ENCODE peak calls at places on chromosomes 3 and 15, in nine cellular contexts. W, T, E, V, K, S, M, D and G are unnamed samples.

GRCh38 chr3:128491071-128491899 is 1.7 kb downstream of the GATA2 start:
- DNase-seq in S (no peak), T (peak; percentile 48), W (no peak), E (no peak), D (no peak), V (no peak), M (no peak), K (peak; percentile 52), G (no peak)

GRCh38 chr3:49733551-49733950 is 9.8 kb upstream of the GMPPB start:
- DNase-seq in E (no peak), W (no peak), T (no peak), S (no peak), K (no peak), M (no peak), D (no peak), V (no peak), G (peak; percentile 5)

GRCh38 chr3:122785231-122785630 is 8.4 kb downstream of the HSPBAP1 start:
- DNase-seq in S (no peak), T (no peak), E (no peak), K (no peak), W (no peak), V (no peak), D (no peak), M (no peak), G (no peak)

GRCh38 chr3:22729981-22730380 is 473.1 kb upstream of the UBE2E2 start:
- DNase-seq in T (no peak), E (no peak), K (no peak), S (peak; percentile 8), W (no peak), M (no peak), V (peak; percentile 0), D (no peak), G (peak; percentile 19)

GRCh38 chr3:170751083-170751893 is 118.7 kb downstream of the RPL22L1 start:
- DNase-seq in S (peak; percentile 36), W (peak; percentile 60), D (no peak), T (peak; percentile 92), E (peak; percentile 76), V (peak; percentile 82), K (peak; percentile 82), M (no peak), G (peak; percentile 47)

GRCh38 chr15:31083394-31083790 is 18.1 kb downstream of the TRPM1 start:
- DNase-seq in M (peak; percentile 55), K (no peak), D (no peak), V (no peak), W (peak; percentile 76), E (peak; percentile 39), T (no peak), S (no peak), G (no peak)

GRCh38 chr3:51311055-51311454 is 74.0 kb upstream of the MANF start:
- DNase-seq in D (peak; percentile 17), K (no peak), V (peak; percentile 33), W (no peak), E (no peak), M (no peak), T (peak; percentile 23), S (peak; percentile 48), G (no peak)

GRCh38 chr3:136351351-136351750 is 101.2 kb downstream of the PCCB start:
- DNase-seq in V (peak; percentile 44), E (no peak), W (no peak), T (peak; percentile 58), K (no peak), S (no peak), D (no peak), M (no peak), G (no peak)

GRCh38 chr3:181940703-181941102 is 229.0 kb downstream of the SOX2 start:
- DNase-seq in T (no peak), E (no peak), D (no peak), V (no peak), S (no peak), K (no peak), W (no peak), M (no peak), G (no peak)

GRCh38 chr3:58403513-58404109 is 30.0 kb downstream of the PDHB start:
- DNase-seq in D (no peak), E (no peak), W (no peak), M (no peak), T (no peak), K (no peak), S (no peak), V (no peak), G (no peak)

GRCh38 chr3:51813539-51813938 is 34.5 kb upstream of the IQCF6 start:
- DNase-seq in T (no peak), D (no peak), K (peak; percentile 70), W (peak; percentile 30), E (peak; percentile 91), M (peak; percentile 61), V (no peak), S (no peak), G (no peak)

GRCh38 chr3:93843981-93844380 is 129.7 kb downstream of the PROS1 start:
- DNase-seq in T (peak; percentile 92), S (no peak), D (peak; percentile 13), K (no peak), W (no peak), M (no peak), E (no peak), V (peak; percentile 76), G (peak; percentile 18)

GRCh38 chr3:71543371-71544016 is 40.0 kb downstream of the FOXP1 start:
- DNase-seq in S (no peak), D (no peak), T (no peak), K (peak; percentile 47), V (no peak), M (no peak), E (no peak), W (no peak), G (no peak)

GRCh38 chr3:160141485-160142185 is 83.6 kb upstream of the C3orf80 start:
- DNase-seq in V (peak; percentile 51), D (no peak), E (no peak), M (no peak), S (no peak), K (no peak), W (no peak), T (no peak), G (no peak)

GRCh38 chr3:131374741-131375140 is 6.8 kb upstream of the NUDT16 start:
- DNase-seq in D (no peak), T (no peak), S (no peak), V (no peak), E (no peak), W (no peak), M (no peak), K (no peak), G (no peak)

GRCh38 chr3:43559961-43560360 is 61.9 kb downstream of the ANO10 start:
- DNase-seq in M (no peak), W (no peak), E (no peak), S (no peak), V (peak; percentile 9), K (no peak), D (no peak), T (no peak), G (no peak)

GRCh38 chr3:108298056-108298455 is 1.7 kb downstream of the HHLA2 start:
- DNase-seq in D (no peak), E (no peak), V (no peak), K (no peak), M (no peak), W (no peak), T (no peak), S (peak; percentile 32), G (no peak)

DNA sequence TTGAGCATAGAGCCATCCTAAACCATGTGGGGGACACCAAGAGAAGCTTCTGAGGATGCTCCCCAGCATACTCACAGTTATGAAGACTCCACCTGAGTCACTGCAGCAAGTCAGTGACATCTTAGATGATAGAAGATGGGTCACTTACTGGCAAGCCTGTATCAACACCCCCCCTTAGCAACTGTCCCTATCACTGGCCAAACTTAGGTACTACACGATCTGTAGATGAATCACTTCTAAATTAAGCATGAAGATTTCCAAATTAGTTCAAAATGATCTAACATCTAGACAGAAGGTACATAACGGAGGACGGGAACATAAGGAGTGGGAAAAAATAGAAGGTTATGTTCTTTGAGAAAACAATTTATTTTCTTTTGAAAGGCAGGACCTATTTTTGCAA is 13.2 kb upstream of the LMCD1 start:
- DNase-seq in T (peak; percentile 59), D (no peak), E (no peak), S (no peak), W (no peak), K (no peak), V (no peak), M (no peak), G (no peak)
- H3K9me3 ChIP-seq in T (no peaks in the 10 kb centered on the region), D (no peaks in the 10 kb centered on the region), E (no peaks in the 10 kb centered on the region), S (no peaks in the 10 kb centered on the region), W (no peaks in the 10 kb centered on the region), K (no peaks in the 10 kb centered on the region), V (peaks cover 5% of the 10 kb centered on the region), M (no peaks in the 10 kb centered on the region), G (no peaks in the 10 kb centered on the region)

DNA sequence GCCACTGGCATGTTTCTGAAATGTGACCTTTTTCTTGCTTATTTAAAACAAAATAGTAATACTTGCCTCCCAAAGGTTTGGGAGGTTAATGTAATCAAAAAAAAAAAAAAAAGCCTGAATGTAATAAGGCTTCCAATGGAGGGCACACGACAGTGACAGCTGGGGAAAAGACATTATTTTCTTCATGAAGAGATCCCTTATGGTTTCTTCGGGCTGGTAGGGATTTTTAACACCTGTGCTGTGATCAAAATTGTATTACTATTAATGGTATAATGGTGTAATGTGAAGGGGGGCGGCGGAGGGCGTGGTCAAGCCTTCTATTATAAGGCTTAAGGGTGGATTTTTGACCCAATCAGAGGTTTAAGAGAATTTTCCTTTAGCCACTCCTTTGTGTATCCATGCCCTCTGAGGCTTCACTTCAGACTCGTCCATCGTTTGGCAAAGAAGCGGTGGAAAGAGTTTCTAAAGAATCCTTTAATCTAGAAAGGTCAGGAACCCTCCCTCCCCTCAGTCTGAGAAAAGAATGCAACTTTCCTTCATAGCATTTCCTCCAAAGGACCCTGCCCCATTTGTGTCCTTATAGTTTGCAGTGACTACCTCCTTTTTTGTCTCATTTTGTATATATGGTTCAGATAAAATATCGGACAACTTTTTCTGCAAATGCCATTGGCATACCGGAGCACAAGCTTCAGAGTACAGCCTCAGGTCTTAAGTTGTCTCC is 89.5 kb upstream of the CHD2 start:
- DNase-seq in T (peak; percentile 82), V (peak; percentile 78), E (peak; percentile 88), S (peak; percentile 52), W (no peak), K (peak; percentile 93), M (peak; percentile 91), D (no peak), G (peak; percentile 77)
- H3K4me1 ChIP-seq in T (peaks cover 3% of the 10 kb centered on the region), V (peaks cover 7% of the 10 kb centered on the region), E (peaks cover 25% of the 10 kb centered on the region), S (peaks cover 34% of the 10 kb centered on the region), W (peaks cover 24% of the 10 kb centered on the region), K (no peaks in the 10 kb centered on the region), M (peaks cover 48% of the 10 kb centered on the region), D (peaks cover 30% of the 10 kb centered on the region), G (peaks cover 16% of the 10 kb centered on the region)

GRCh38 chr3:7263347-7264195 is 402.7 kb downstream of the GRM7 start:
- DNase-seq in V (no peak), D (no peak), S (no peak), K (peak; percentile 38), T (no peak), W (no peak), E (no peak), M (peak; percentile 30), G (no peak)

GRCh38 chr3:7260975-7261374 is 400.1 kb downstream of the GRM7 start:
- DNase-seq in D (no peak), T (no peak), S (no peak), V (no peak), M (no peak), E (no peak), K (no peak), W (no peak), G (no peak)

GRCh38 chr3:7264196-7264526 is 403.2 kb downstream of the GRM7 start:
- DNase-seq in E (no peak), S (no peak), D (no peak), T (no peak), K (peak; percentile 64), M (no peak), V (no peak), W (no peak), G (no peak)
- H3K9me3 ChIP-seq in E (no peaks in the 10 kb centered on the region), S (no peaks in the 10 kb centered on the region), D (no peaks in the 10 kb centered on the region), T (no peaks in the 10 kb centered on the region), K (no peaks in the 10 kb centered on the region), M (no peaks in the 10 kb centered on the region), V (peaks cover 16% of the 10 kb centered on the region), W (no peaks in the 10 kb centered on the region), G (no peaks in the 10 kb centered on the region)

GRCh38 chr3:69090021-69090420 is 5.3 kb downstream of the ARL6IP5 start:
- DNase-seq in D (no peak), S (no peak), T (peak; percentile 86), E (no peak), K (no peak), V (peak; percentile 84), M (no peak), W (no peak), G (no peak)
- H3K4me1 ChIP-seq in D (peaks cover 64% of the 10 kb centered on the region), S (peaks cover 27% of the 10 kb centered on the region), T (peaks cover 45% of the 10 kb centered on the region), E (peaks cover 55% of the 10 kb centered on the region), K (peaks cover 20% of the 10 kb centered on the region), V (peaks cover 19% of the 10 kb centered on the region), M (peaks cover 88% of the 10 kb centered on the region), W (peaks cover 83% of the 10 kb centered on the region), G (peaks cover 60% of the 10 kb centered on the region)